ENCODE peak calls at places on chromosome 9, in seven cellular contexts. F is NCI-H2081 treated with DMSO at 0.1 percent for 48 hours; L is stimulated activated CD8-positive, alpha-beta memory T cell treated with anti-CD3 and anti-CD28 coated beads, Interleukin-2, amount 100 ng/mL, for 48 hours; U is SJSA1; J is aorta; X is ELR; D is iPS-NIHi11. M is an unnamed sample.

GRCh38 chr9:113690055-113690740 is 185.9 kb upstream of the ZNF618 start:
- DNase-seq in J (no peak), U (no peak), D (no peak), X (no peak), L (no peak), F (no peak), M (no peak)

GRCh38 chr9:32886021-32886420 is 102.7 kb downstream of the TMEM215 start:
- DNase-seq in U (no peak), F (no peak), X (no peak), J (no peak), L (no peak), D (no peak), M (no peak)

GRCh38 chr9:745761-746414 is 95.6 kb upstream of the DMRT1 start:
- DNase-seq in D (no peak), X (no peak), J (no peak), F (no peak), L (no peak), U (no peak), M (no peak)

GRCh38 chr9:132744881-132745761 is 74.9 kb downstream of the GTF3C4 start:
- DNase-seq in U (no peak), L (no peak), X (no peak), J (peak), D (peak), F (no peak), M (no peak)

GRCh38 chr9:120862452-120862851 is 14.5 kb downstream of the PHF19 start:
- DNase-seq in L (no peak), J (no peak), X (no peak), D (no peak), U (no peak), F (no peak), M (no peak)

GRCh38 chr9:69476016-69476415 is 151.0 kb downstream of the ENTREP1 start:
- DNase-seq in X (no peak), L (no peak), D (no peak), U (no peak), J (no peak), F (no peak), M (no peak)

GRCh38 chr9:100112677-100113336 is 13.8 kb downstream of the INVS start:
- DNase-seq in J (no peak), D (no peak), F (no peak), L (no peak), X (no peak), U (no peak), M (no peak)

GRCh38 chr9:91164724-91165520 is 196.8 kb downstream of the AUH start:
- DNase-seq in J (peak), U (peak), X (peak), F (no peak), L (peak), D (no peak), M (no peak)

GRCh38 chr9:69674112-69674511 is 1.9 kb upstream of the APBA1 start:
- DNase-seq in J (no peak), X (no peak), L (no peak), U (no peak), F (no peak), D (peak), M (no peak)

GRCh38 chr9:137281345-137282116 is 4.0 kb downstream of the TOR4A start:
- DNase-seq in D (no peak), X (no peak), J (no peak), U (no peak), L (no peak), F (no peak), M (no peak)

GRCh38 chr9:124771867-124772621 is 933 bp upstream of the NR6A1 start:
- DNase-seq in U (peak), J (peak), F (peak), L (no peak), X (peak), D (peak), M (peak)

GRCh38 chr9:135963938-135964337 is 2.8 kb upstream of the UBAC1 start:
- DNase-seq in F (no peak), L (no peak), J (no peak), D (no peak), U (no peak), X (no peak), M (no peak)

GRCh38 chr9:136614372-136614922 is 48.3 kb upstream of the EGFL7 start:
- DNase-seq in J (no peak), L (no peak), U (peak), X (peak), F (no peak), D (peak), M (no peak)

GRCh38 chr9:89677696-89678393 is 73.0 kb downstream of the GADD45G start:
- DNase-seq in J (peak), D (peak), F (peak), U (no peak), L (no peak), X (no peak), M (no peak)

GRCh38 chr9:14314929-14315753 is 1.2 kb upstream of the NFIB start:
- DNase-seq in L (no peak), F (peak), D (peak), J (peak), X (peak), U (peak), M (peak)

GRCh38 chr9:105413486-105414068 is 34.3 kb upstream of the FSD1L start:
- DNase-seq in L (no peak), F (no peak), J (no peak), D (peak), X (peak), U (no peak), M (no peak)

GRCh38 chr9:35105571-35106342 is 2.8 kb upstream of the STOML2 start:
- DNase-seq in X (no peak), D (no peak), F (no peak), J (no peak), L (no peak), U (no peak), M (no peak)

GRCh38 chr9:4088680-4089079 is 211.2 kb downstream of the GLIS3 start:
- DNase-seq in X (no peak), D (no peak), J (no peak), F (no peak), L (no peak), U (no peak), M (no peak)

GRCh38 chr9:114433086-114433485 is 45.3 kb upstream of the AKNA start:
- DNase-seq in J (no peak), L (no peak), D (no peak), U (no peak), F (no peak), X (no peak), M (no peak)

GRCh38 chr9:124260769-124261603 is 3.2 kb downstream of the NEK6 start:
- DNase-seq in L (no peak), J (no peak), U (peak), X (peak), F (no peak), D (no peak), M (no peak)

GRCh38 chr9:134375430-134376385 is 49.5 kb downstream of the RXRA start:
- DNase-seq in J (no peak), X (no peak), D (peak), F (no peak), L (no peak), U (no peak), M (no peak)

GRCh38 chr9:545480-545879 is 296.0 kb upstream of the DMRT1 start:
- DNase-seq in U (no peak), J (no peak), X (no peak), L (no peak), D (no peak), F (no peak), M (no peak)

GRCh38 chr9:121786998-121787422 is 135.6 kb downstream of the DAB2IP start:
- DNase-seq in D (no peak), J (peak), F (no peak), L (no peak), U (no peak), X (no peak), M (no peak)

GRCh38 chr9:38060688-38061087 is 8.3 kb downstream of the SHB start:
- DNase-seq in L (no peak), F (no peak), D (no peak), X (no peak), J (no peak), U (no peak), M (no peak)

GRCh38 chr9:107178302-107178701 is 104.8 kb upstream of the RAD23B start:
- DNase-seq in U (no peak), D (no peak), J (no peak), L (no peak), F (no peak), X (peak), M (peak)

GRCh38 chr9:89710689-89711088 is 105.9 kb downstream of the GADD45G start:
- DNase-seq in F (no peak), L (no peak), U (no peak), J (no peak), D (no peak), X (no peak), M (no peak)

GRCh38 chr9:113798062-113799030 is 77.8 kb upstream of the ZNF618 start:
- DNase-seq in J (no peak), U (no peak), F (no peak), D (no peak), X (peak), L (no peak), M (peak)

GRCh38 chr9:120914953-120915352 is 11.6 kb downstream of the TRAF1 start:
- DNase-seq in L (no peak), F (no peak), D (no peak), J (peak), U (no peak), X (peak), M (no peak)

GRCh38 chr9:114303571-114303970 is 19.3 kb upstream of the ORM1 start:
- DNase-seq in L (no peak), F (no peak), U (peak), D (no peak), X (no peak), J (peak), M (peak)

GRCh38 chr9:71758277-71758676 is 10.0 kb downstream of the CEMIP2 start:
- DNase-seq in F (no peak), X (no peak), L (no peak), D (peak), J (no peak), U (no peak), M (no peak)

GRCh38 chr9:24793711-24794110 is 248.0 kb upstream of the IZUMO3 start:
- DNase-seq in J (no peak), X (no peak), D (no peak), F (no peak), U (no peak), L (no peak), M (no peak)

GRCh38 chr9:70422371-70423043 is 8.1 kb upstream of the KLF9 start:
- DNase-seq in X (no peak), U (no peak), L (no peak), D (no peak), J (no peak), F (no peak), M (no peak)

GRCh38 chr9:136154943-136155342 is 36.3 kb upstream of the TMEM250 start:
- DNase-seq in F (no peak), L (no peak), U (no peak), J (no peak), X (no peak), D (no peak), M (no peak)

M was measured in esophagus muscularis mucosa.